ENCODE peak calls at places on chromosomes 2 and 18, in six cellular contexts. Z is GM12864, P is globus pallidus, M is stomach, L is omental fat pad, C is 8988T. A is an unnamed sample.

GRCh38 chr2:64325852-64326577 is 127.9 kb upstream of the LGALSL start:
- DNase-seq in L (no peak), C (no peak), M (no peak), Z (peak), P (no peak), A (no peak)

GRCh38 chr18:7117390-7118355 is at the start of gene LAMA1:
- DNase-seq in Z (no peak), M (no peak), C (no peak), L (no peak), P (no peak), A (no peak)

GRCh38 chr2:17878222-17879136 is at the start of gene KCNS3:
- DNase-seq in Z (no peak), P (peak), L (no peak), M (peak), C (no peak), A (peak)

GRCh38 chr2:152632736-152633135 is 84.5 kb downstream of the PRPF40A start:
- DNase-seq in L (no peak), M (no peak), P (no peak), C (no peak), Z (no peak), A (no peak)

GRCh38 chr2:235453605-235454151 is 40.2 kb upstream of the AGAP1 start:
- DNase-seq in Z (no peak), C (no peak), M (no peak), L (no peak), P (no peak), A (no peak)

GRCh38 chr2:199987586-199987985 is 32.2 kb downstream of the MAIP1 start:
- DNase-seq in P (no peak), C (no peak), M (no peak), L (no peak), Z (no peak), A (no peak)

GRCh38 chr2:182593394-182593707 is 122.7 kb upstream of the DNAJC10 start:
- DNase-seq in Z (no peak), M (no peak), C (no peak), L (no peak), P (no peak), A (no peak)

GRCh38 chr2:14256890-14257289 is 375.6 kb upstream of the LRATD1 start:
- DNase-seq in Z (no peak), P (no peak), M (no peak), C (no peak), L (no peak), A (no peak)

GRCh38 chr18:57921708-57922107 is 118.6 kb upstream of the ATP8B1 start:
- DNase-seq in C (no peak), M (no peak), Z (no peak), L (no peak), P (no peak), A (no peak)

GRCh38 chr18:59767732-59768131 is 70.5 kb upstream of the CCBE1 start:
- DNase-seq in C (no peak), L (no peak), M (no peak), P (no peak), Z (no peak), A (no peak)

GRCh38 chr2:207165121-207166038 is at the start of gene KLF7:
- DNase-seq in Z (no peak), C (peak), L (no peak), P (peak), M (peak), A (peak)

GRCh38 chr2:106205488-106205887 is 11.4 kb upstream of the UXS1 start:
- DNase-seq in L (no peak), P (no peak), Z (no peak), C (no peak), M (no peak), A (no peak)

GRCh38 chr18:56639094-56639361 is 636 bp upstream of the TXNL1 start:
- DNase-seq in P (no peak), Z (no peak), C (no peak), L (no peak), M (no peak), A (no peak)

GRCh38 chr2:234003972-234004617 is 46.4 kb upstream of the SPP2 start:
- DNase-seq in Z (no peak), M (no peak), L (no peak), P (no peak), C (peak), A (no peak)

GRCh38 chr2:118169359-118170005 is 81.2 kb downstream of the INSIG2 start:
- DNase-seq in L (no peak), M (no peak), Z (no peak), P (no peak), C (no peak), A (peak)

GRCh38 chr2:150376627-150377335 is 110.7 kb downstream of the RND3 start:
- DNase-seq in Z (no peak), L (no peak), C (no peak), M (no peak), P (no peak), A (no peak)

GRCh38 chr2:204315236-204315662 is 230.0 kb upstream of the PARD3B start:
- DNase-seq in P (peak), Z (no peak), L (no peak), C (no peak), M (peak), A (no peak)

A was measured in upper lobe of left lung.